ENCODE peak calls at places on chromosome 22, in six cellular contexts. Q is brain microvascular endothelial cell, K is endothelial cell of umbilical vein, Y is cardiac muscle cell, X is stomach, I is spleen. G is an unnamed sample.

GRCh38 chr22:31818481-31819392 is 64.9 kb downstream of the DEPDC5 start:
- DNase-seq in I (no peak), Y (peak), K (no peak), Q (peak), X (no peak), G (no peak)

GRCh38 chr22:41915035-41915782 is at the start of gene SHISA8:
- DNase-seq in I (peak), K (peak), Y (peak), Q (no peak), X (peak), G (no peak)

GRCh38 chr22:32494971-32495370 is 20.4 kb downstream of the FBXO7 start:
- DNase-seq in K (no peak), Q (no peak), Y (no peak), X (no peak), I (no peak), G (no peak)

GRCh38 chr22:30906946-30907345 is 61.6 kb downstream of the MORC2 start:
- DNase-seq in Y (no peak), Q (no peak), I (no peak), X (no peak), K (no peak), G (no peak)

GRCh38 chr22:42443240-42444059 is 11.2 kb upstream of the NFAM1 start:
- DNase-seq in K (no peak), Q (no peak), X (no peak), Y (peak), I (no peak), G (no peak)

GRCh38 chr22:25353516-25354445 is 134.3 kb downstream of the CRYBB2 start:
- DNase-seq in X (no peak), K (no peak), Y (no peak), I (no peak), Q (no peak), G (no peak)

GRCh38 chr22:19902245-19902699 is 39.3 kb upstream of the COMT start:
- DNase-seq in I (no peak), K (no peak), Y (no peak), X (no peak), Q (no peak), G (no peak)

GRCh38 chr22:29309332-29310064 is 3.0 kb downstream of the GAS2L1 start:
- DNase-seq in Y (no peak), K (peak), I (peak), X (peak), Q (no peak), G (no peak)

GRCh38 chr22:33985506-33985905 is 65.2 kb upstream of the LARGE1 start:
- DNase-seq in X (no peak), K (no peak), Y (no peak), Q (no peak), I (no peak), G (no peak)

GRCh38 chr22:46742576-46743221 is 4.6 kb upstream of the CERK start:
- DNase-seq in I (no peak), Y (no peak), Q (no peak), K (no peak), X (no peak), G (no peak)

GRCh38 chr22:20957118-20957690 is 9.9 kb upstream of the AIFM3 start:
- DNase-seq in Y (peak), Q (no peak), I (peak), K (no peak), X (peak), G (no peak)

GRCh38 chr22:20466659-20467379 is 28.8 kb downstream of the KLHL22 start:
- DNase-seq in Q (no peak), I (peak), Y (no peak), X (no peak), K (no peak), G (no peak)

GRCh38 chr22:19291580-19292261 is at the start of gene CLTCL1:
- DNase-seq in Q (peak), K (peak), Y (peak), X (peak), I (peak), G (peak)

GRCh38 chr22:38566726-38567504 is 3.1 kb downstream of the DMC1 start:
- DNase-seq in X (no peak), I (no peak), Y (peak), Q (no peak), K (no peak), G (no peak)

GRCh38 chr22:45905924-45906865 is 70.8 kb downstream of the WNT7B start:
- DNase-seq in X (no peak), K (no peak), I (no peak), Q (peak), Y (peak), G (no peak)

GRCh38 chr22:46105494-46106278 is 44.6 kb upstream of the PPARA start:
- DNase-seq in K (no peak), Y (peak), Q (peak), I (no peak), X (peak), G (no peak)

GRCh38 chr22:25419247-25420113 is 145.0 kb upstream of the GRK3 start:
- DNase-seq in X (no peak), K (peak), I (no peak), Y (peak), Q (peak), G (peak)

GRCh38 chr22:41885116-41885515 is 29.8 kb downstream of the SHISA8 start:
- DNase-seq in Y (no peak), Q (no peak), I (no peak), K (no peak), X (no peak), G (no peak)

GRCh38 chr22:48099671-48100070 is 1337.2 kb downstream of the TBC1D22A start:
- DNase-seq in Y (no peak), K (no peak), X (peak), I (no peak), Q (no peak), G (no peak)

GRCh38 chr22:42967933-42968332 is 47.0 kb downstream of the PACSIN2 start:
- DNase-seq in Y (no peak), K (no peak), I (peak), Q (no peak), X (peak), G (peak)

GRCh38 chr22:31148953-31149627 is 8.8 kb upstream of the PLA2G3 start:
- DNase-seq in K (peak), Q (peak), Y (peak), X (peak), I (no peak), G (peak)

GRCh38 chr22:48039326-48039725 is 1276.9 kb downstream of the TBC1D22A start:
- DNase-seq in K (no peak), Y (no peak), I (no peak), Q (no peak), X (no peak), G (no peak)

GRCh38 chr22:10961043-10961860 is 4566.7 kb upstream of the OR11H1 start:
- DNase-seq in Q (no peak), I (peak), K (no peak), Y (no peak), X (no peak), G (no peak)

GRCh38 chr22:41480397-41480735 is 11.4 kb downstream of the ACO2 start:
- DNase-seq in Y (no peak), X (no peak), I (no peak), K (no peak), Q (peak), G (no peak)

GRCh38 chr22:33108037-33108436 is 49.9 kb upstream of the SYN3 start:
- DNase-seq in X (no peak), K (no peak), Y (no peak), Q (no peak), I (no peak), G (no peak)

GRCh38 chr22:36333632-36334031 is 54.1 kb downstream of the MYH9 start:
- DNase-seq in Q (no peak), I (no peak), Y (no peak), X (peak), K (no peak), G (no peak)
- H3K4me3 ChIP-seq in Q (no peak), I (no peak), Y (no peak), X (no peak), K (no peak), G (no peak)

GRCh38 chr22:49326558-49326957 is 501.1 kb downstream of the BRD1 start:
- DNase-seq in Q (no peak), X (peak), Y (no peak), K (no peak), I (peak), G (no peak)
- H3K27ac ChIP-seq in Q (no peak), X (no peak), Y (no peak), K (no peak), I (no peak), G (no peak)

DNA sequence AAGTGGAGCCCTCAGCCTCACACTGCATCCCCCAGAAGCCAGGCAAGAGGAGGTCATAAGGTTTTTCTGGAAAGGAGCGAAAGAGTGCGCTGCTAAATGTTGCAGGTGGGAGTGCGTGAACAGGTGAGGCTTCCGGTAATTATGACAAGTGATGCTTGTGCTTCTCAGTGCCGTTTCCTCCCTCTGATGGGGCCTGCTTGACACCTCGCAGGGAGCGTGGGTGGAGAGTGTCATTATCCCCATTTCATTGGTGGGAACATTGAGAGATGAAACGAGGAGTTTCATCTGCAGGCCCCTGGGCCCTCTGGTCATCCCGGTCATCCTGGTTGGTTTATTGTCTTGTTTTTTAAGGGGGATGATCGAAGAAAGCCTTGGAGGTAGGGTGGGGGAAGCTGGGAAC is 57.5 kb downstream of the BCR start:
- DNase-seq in Y (no peak), Q (no peak), K (no peak), I (no peak), X (no peak), G (no peak)
- H3K4me3 ChIP-seq in Y (no peak), Q (no peak), K (no peak), I (no peak), X (no peak), G (no peak)

GRCh38 chr22:50189849-50190181 is 4.1 kb downstream of the TRABD start:
- DNase-seq in Q (no peak), K (no peak), I (peak), X (no peak), Y (no peak), G (no peak)
- H3K27ac ChIP-seq in Q (no peak), K (peak), I (peak), X (peak), Y (peak), G (peak)

G was measured in lung.